ENCODE peak calls at places on chromosomes 12 and 14, in eight cellular contexts. F is activated T-cell treated with anti-CD3 and anti-CD28 coated beads for 1 hour; Y is Kasumi-1; Z is stimulated activated CD4-positive, alpha-beta T cell treated with anti-CD3 and anti-CD28 coated beads, Interleukin-15, amount 100 ng/mL, for 1 hour; R is stimulated activated CD8-positive, alpha-beta memory T cell treated with anti-CD3 and anti-CD28 coated beads, Interleukin-4, amount 100 ng/mL, for 24 hours; W is progenitor cell of endocrine pancreas; U is activated CD4-positive, alpha-beta T cell treated with anti-CD3 and anti-CD28 coated beads, Interleukin-2, amount 50 U/mL, for 24 hours; V is EL. Q is an unnamed sample.

GRCh38 chr12:108090107-108090899 is 38.8 kb upstream of the WSCD2 start:
- DNase-seq in F (no peak), Y (no peak), Z (no peak), R (no peak), W (no peak), U (no peak), V (no peak), Q (no peak)

GRCh38 chr14:26867171-26867757 is 269.4 kb upstream of the NOVA1 start:
- DNase-seq in F (no peak), Y (no peak), Z (no peak), R (no peak), W (no peak), U (no peak), V (no peak), Q (no peak)

GRCh38 chr14:59103396-59103795 is 85.1 kb upstream of the DAAM1 start:
- DNase-seq in F (no peak), Y (no peak), Z (no peak), R (no peak), W (no peak), U (no peak), V (peak), Q (no peak)

GRCh38 chr12:42162198-42162597 is 17.5 kb upstream of the GXYLT1 start:
- DNase-seq in F (no peak), Y (no peak), Z (no peak), R (no peak), W (no peak), U (no peak), V (peak), Q (no peak)

GRCh38 chr12:26112232-26112631 is 12.6 kb downstream of the BHLHE41 start:
- DNase-seq in F (no peak), Y (no peak), Z (no peak), R (no peak), W (no peak), U (no peak), V (no peak), Q (no peak)

GRCh38 chr12:77204055-77204454 is 138.7 kb upstream of the E2F7 start:
- DNase-seq in F (no peak), Y (no peak), Z (no peak), R (no peak), W (no peak), U (no peak), V (no peak), Q (no peak)

GRCh38 chr14:100577986-100578431 is 9.2 kb downstream of the BEGAIN start:
- DNase-seq in F (no peak), Y (no peak), Z (no peak), R (no peak), W (no peak), U (no peak), V (no peak), Q (no peak)

GRCh38 chr12:5102806-5103205 is 59.1 kb downstream of the KCNA5 start:
- DNase-seq in F (no peak), Y (no peak), Z (no peak), R (no peak), W (no peak), U (no peak), V (peak), Q (no peak)

GRCh38 chr12:33427071-33427470 is 12.5 kb downstream of the SYT10 start:
- DNase-seq in F (no peak), Y (peak), Z (no peak), R (no peak), W (no peak), U (no peak), V (no peak), Q (no peak)

GRCh38 chr12:52148541-52149181 is 43.2 kb downstream of the KRT80 start:
- DNase-seq in F (no peak), Y (no peak), Z (no peak), R (no peak), W (no peak), U (no peak), V (no peak), Q (no peak)

GRCh38 chr12:10030446-10030845 is at the start of gene CLEC9A:
- DNase-seq in F (no peak), Y (no peak), Z (no peak), R (no peak), W (no peak), U (no peak), V (no peak), Q (no peak)

GRCh38 chr12:89789862-89790261 is 81.2 kb upstream of the ATP2B1 start:
- DNase-seq in F (no peak), Y (peak), Z (no peak), R (no peak), W (no peak), U (no peak), V (peak), Q (no peak)

GRCh38 chr12:18206198-18206597 is 55.1 kb upstream of the PIK3C2G start:
- DNase-seq in F (no peak), Y (no peak), Z (no peak), R (no peak), W (no peak), U (no peak), V (no peak), Q (no peak)

GRCh38 chr12:51393676-51394545 is 2.7 kb upstream of the GALNT6 start:
- DNase-seq in F (peak), Y (peak), Z (no peak), R (peak), W (no peak), U (no peak), V (peak), Q (no peak)

GRCh38 chr12:4767181-4767580 is 47.0 kb downstream of the GALNT8 start:
- DNase-seq in F (no peak), Y (no peak), Z (no peak), R (no peak), W (no peak), U (no peak), V (no peak), Q (no peak)

GRCh38 chr12:12922191-12922616 is 29.8 kb downstream of the GPRC5D start:
- DNase-seq in F (no peak), Y (no peak), Z (no peak), R (no peak), W (no peak), U (no peak), V (peak), Q (no peak)

GRCh38 chr14:63375772-63376171 is 57.0 kb upstream of the GPHB5 start:
- DNase-seq in F (no peak), Y (no peak), Z (no peak), R (no peak), W (no peak), U (no peak), V (no peak), Q (no peak)

GRCh38 chr12:34625116-34625515 is 602.8 kb downstream of the ALG10 start:
- DNase-seq in F (no peak), Y (peak), Z (no peak), R (no peak), W (no peak), U (no peak), V (peak), Q (no peak)

GRCh38 chr12:116143883-116144266 is 133.6 kb downstream of the MED13L start:
- DNase-seq in F (no peak), Y (no peak), Z (no peak), R (no peak), W (no peak), U (no peak), V (peak), Q (no peak)